ENCODE peak calls at places on chromosome 3, in four cellular contexts. L, A, C and M are unnamed samples.

GRCh38 chr3:114718897-114719208 is 425.0 kb downstream of the TIGIT start:
- DNase-seq in C (no peak), A (no peak), L (no peak), M (no peak)

GRCh38 chr3:70816346-70816745 is 503.9 kb upstream of the MDFIC2 start:
- DNase-seq in A (no peak), C (no peak), L (no peak), M (no peak)

GRCh38 chr3:61714225-61714624 is 152.9 kb downstream of the PTPRG start:
- DNase-seq in C (no peak), A (no peak), L (no peak), M (no peak)

GRCh38 chr3:184239710-184240109 is 9.1 kb downstream of the ALG3 start:
- DNase-seq in L (no peak), C (no peak), A (no peak), M (no peak)

GRCh38 chr3:11651900-11652299 is 8.2 kb upstream of the VGLL4 start:
- DNase-seq in L (no peak), A (peak; percentile 59), C (peak; percentile 45), M (no peak)

GRCh38 chr3:121926380-121926779 is 32.2 kb downstream of the SLC15A2 start:
- DNase-seq in A (no peak), C (no peak), L (no peak), M (no peak)

GRCh38 chr3:54299169-54299935 is 177.0 kb downstream of the CACNA2D3 start:
- DNase-seq in L (no peak), A (no peak), C (no peak), M (no peak)

GRCh38 chr3:185455860-185456259 is 43.0 kb downstream of the TMEM41A start:
- DNase-seq in C (no peak), L (no peak), A (no peak), M (no peak)

GRCh38 chr3:171788546-171789351 is 21.5 kb downstream of the PLD1 start:
- DNase-seq in L (no peak), C (no peak), A (peak; percentile 98), M (no peak)

GRCh38 chr3:57977755-57978715 is 30.2 kb upstream of the FLNB start:
- DNase-seq in A (no peak), C (no peak), L (no peak), M (no peak)

GRCh38 chr3:25428003-25428861 is at the start of gene RARB:
- DNase-seq in C (no peak), L (peak; percentile 8), A (peak; percentile 92), M (peak; percentile 59)

GRCh38 chr3:133843634-133844033 is 38.0 kb downstream of the SRPRB start:
- DNase-seq in A (peak; percentile 88), C (no peak), L (no peak), M (no peak)

GRCh38 chr3:192851821-192852352 is 65.8 kb downstream of the MB21D2 start:
- DNase-seq in C (peak; percentile 44), A (peak; percentile 76), L (no peak), M (peak; percentile 31)

GRCh38 chr3:29822051-29822450 is 541.2 kb downstream of the RBMS3 start:
- DNase-seq in A (peak; percentile 52), C (peak; percentile 4), L (no peak), M (no peak)

GRCh38 chr3:114496874-114497273 is 203.0 kb downstream of the TIGIT start:
- DNase-seq in A (peak; percentile 86), L (no peak), C (peak; percentile 10), M (no peak)

GRCh38 chr3:109165905-109166304 is 29.4 kb downstream of the C3orf85 start:
- DNase-seq in L (no peak), C (no peak), A (no peak), M (no peak)

GRCh38 chr3:41369838-41370237 is 170.5 kb downstream of the CTNNB1 start:
- DNase-seq in C (no peak), A (no peak), L (no peak), M (no peak)

GRCh38 chr3:83523470-83524073 is 1435.2 kb upstream of the CADM2 start:
- DNase-seq in C (peak; percentile 68), L (peak; percentile 11), A (peak; percentile 27), M (peak; percentile 30)

GRCh38 chr3:188049890-188050530 is 103.9 kb upstream of the LPP start:
- DNase-seq in C (no peak), A (no peak), L (no peak), M (no peak)

GRCh38 chr3:4466783-4467521 is at the start of gene SUMF1:
- DNase-seq in C (peak; percentile 76), A (peak; percentile 73), L (peak; percentile 36), M (peak; percentile 79)

GRCh38 chr3:45482829-45483228 is 94.5 kb downstream of the LARS2 start:
- DNase-seq in A (no peak), C (no peak), L (no peak), M (no peak)

GRCh38 chr3:46114324-46114988 is 87.2 kb upstream of the XCR1 start:
- DNase-seq in L (no peak), C (no peak), A (peak; percentile 87), M (no peak)

GRCh38 chr3:138625707-138626365 is 17.3 kb downstream of the FAIM start:
- DNase-seq in C (no peak), A (peak; percentile 58), L (no peak), M (no peak)

GRCh38 chr3:167684389-167684993 is 30.7 kb upstream of the WDR49 start:
- DNase-seq in A (peak; percentile 68), C (peak; percentile 74), L (peak; percentile 61), M (peak; percentile 63)

GRCh38 chr3:193780810-193781472 is 187.9 kb downstream of the OPA1 start:
- DNase-seq in C (peak; percentile 45), L (no peak), A (peak; percentile 79), M (peak; percentile 75)

GRCh38 chr3:128800241-128801187 is 74.5 kb downstream of the RAB7A start:
- DNase-seq in L (no peak), A (no peak), C (no peak), M (no peak)

GRCh38 chr3:140850210-140850955 is 91.3 kb upstream of the SLC25A36 start:
- DNase-seq in L (no peak), A (no peak), C (no peak), M (no peak)

GRCh38 chr3:48413611-48414010 is 16.3 kb downstream of the PLXNB1 start:
- DNase-seq in L (no peak), A (no peak), C (no peak), M (no peak)

GRCh38 chr3:184679056-184679502 is 32.8 kb downstream of the MAGEF1 start:
- DNase-seq in C (no peak), L (peak; percentile 81), A (peak; percentile 31), M (peak; percentile 67)

GRCh38 chr3:178078933-178079332 is 457.3 kb upstream of the KCNMB2 start:
- DNase-seq in L (no peak), A (peak; percentile 68), C (no peak), M (no peak)

GRCh38 chr3:131619821-131620220 is 117.0 kb upstream of the MRPL3 start:
- DNase-seq in C (no peak), L (no peak), A (no peak), M (no peak)

GRCh38 chr3:17360991-17361390 is 381.4 kb downstream of the TBC1D5 start:
- DNase-seq in L (no peak), C (no peak), A (peak; percentile 21), M (no peak)

GRCh38 chr3:172653004-172653403 is 57.9 kb downstream of the NCEH1 start:
- DNase-seq in A (no peak), L (no peak), C (no peak), M (no peak)